ENCODE peak calls at places on chromosome X, in ten cellular contexts. One of them, this sample, is unnamed.

GRCh38 chrX:115889121-115889890 is 281.2 kb upstream of the AGTR2 start:
- DNase-seq in ovary: peak
- DNase-seq in tibial artery: no peak
- DNase-seq in AG04449: no peak
- DNase-seq in epithelial cell of esophagus: no peak
- DNase-seq in cardiac muscle cell: no peak
- DNase-seq in sigmoid colon: peak
- DNase-seq in fibroblast of pulmonary artery: no peak
- DNase-seq in thoracic aorta: no peak
- DNase-seq in breast epithelium: peak
- DNase-seq in this sample: no peak

GRCh38 chrX:107978707-107979307 is 3.4 kb downstream of the TEX13B start:
- DNase-seq in ovary: no peak
- DNase-seq in tibial artery: no peak
- DNase-seq in AG04449: no peak
- DNase-seq in epithelial cell of esophagus: peak
- DNase-seq in cardiac muscle cell: peak
- DNase-seq in sigmoid colon: no peak
- DNase-seq in fibroblast of pulmonary artery: peak
- DNase-seq in thoracic aorta: no peak
- DNase-seq in breast epithelium: no peak
- DNase-seq in this sample: peak

GRCh38 chrX:17007134-17007768 is 60.8 kb downstream of the REPS2 start:
- DNase-seq in ovary: no peak
- DNase-seq in tibial artery: no peak
- DNase-seq in AG04449: no peak
- DNase-seq in epithelial cell of esophagus: peak
- DNase-seq in cardiac muscle cell: peak
- DNase-seq in sigmoid colon: no peak
- DNase-seq in fibroblast of pulmonary artery: no peak
- DNase-seq in thoracic aorta: no peak
- DNase-seq in breast epithelium: no peak
- DNase-seq in this sample: no peak

GRCh38 chrX:69116077-69116476 is 49.2 kb downstream of the PJA1 start:
- DNase-seq in ovary: no peak
- DNase-seq in tibial artery: no peak
- DNase-seq in AG04449: no peak
- DNase-seq in epithelial cell of esophagus: peak
- DNase-seq in cardiac muscle cell: no peak
- DNase-seq in sigmoid colon: no peak
- DNase-seq in fibroblast of pulmonary artery: no peak
- DNase-seq in thoracic aorta: no peak
- DNase-seq in breast epithelium: peak
- DNase-seq in this sample: no peak

GRCh38 chrX:103704863-103705262 is 5.8 kb upstream of the TMEM31 start:
- DNase-seq in ovary: no peak
- DNase-seq in tibial artery: no peak
- DNase-seq in AG04449: no peak
- DNase-seq in epithelial cell of esophagus: no peak
- DNase-seq in cardiac muscle cell: no peak
- DNase-seq in sigmoid colon: no peak
- DNase-seq in fibroblast of pulmonary artery: no peak
- DNase-seq in thoracic aorta: no peak
- DNase-seq in breast epithelium: no peak
- DNase-seq in this sample: no peak

GRCh38 chrX:71298119-71298518 is 3.4 kb upstream of the ITGB1BP2 start:
- DNase-seq in ovary: no peak
- DNase-seq in tibial artery: no peak
- DNase-seq in AG04449: no peak
- DNase-seq in epithelial cell of esophagus: no peak
- DNase-seq in cardiac muscle cell: peak
- DNase-seq in sigmoid colon: no peak
- DNase-seq in fibroblast of pulmonary artery: peak
- DNase-seq in thoracic aorta: no peak
- DNase-seq in breast epithelium: no peak
- DNase-seq in this sample: no peak

GRCh38 chrX:133482345-133483041 is 67.2 kb upstream of the GPC4 start:
- DNase-seq in ovary: no peak
- DNase-seq in tibial artery: peak
- DNase-seq in AG04449: no peak
- DNase-seq in epithelial cell of esophagus: peak
- DNase-seq in cardiac muscle cell: peak
- DNase-seq in sigmoid colon: peak
- DNase-seq in fibroblast of pulmonary artery: no peak
- DNase-seq in thoracic aorta: no peak
- DNase-seq in breast epithelium: no peak
- DNase-seq in this sample: no peak

GRCh38 chrX:37824491-37825224 is 22.7 kb downstream of the DYNLT3 start:
- DNase-seq in ovary: no peak
- DNase-seq in tibial artery: no peak
- DNase-seq in AG04449: no peak
- DNase-seq in epithelial cell of esophagus: no peak
- DNase-seq in cardiac muscle cell: no peak
- DNase-seq in sigmoid colon: no peak
- DNase-seq in fibroblast of pulmonary artery: no peak
- DNase-seq in thoracic aorta: no peak
- DNase-seq in breast epithelium: no peak
- DNase-seq in this sample: no peak

GRCh38 chrX:9141496-9141895 is 107.6 kb upstream of the FAM9B start:
- DNase-seq in ovary: no peak
- DNase-seq in tibial artery: no peak
- DNase-seq in AG04449: no peak
- DNase-seq in epithelial cell of esophagus: peak
- DNase-seq in cardiac muscle cell: peak
- DNase-seq in sigmoid colon: no peak
- DNase-seq in fibroblast of pulmonary artery: peak
- DNase-seq in thoracic aorta: no peak
- DNase-seq in breast epithelium: no peak
- DNase-seq in this sample: no peak

GRCh38 chrX:45712067-45712466 is 511.4 kb upstream of the DIPK2B start:
- DNase-seq in ovary: no peak
- DNase-seq in tibial artery: no peak
- DNase-seq in AG04449: no peak
- DNase-seq in epithelial cell of esophagus: peak
- DNase-seq in cardiac muscle cell: peak
- DNase-seq in sigmoid colon: no peak
- DNase-seq in fibroblast of pulmonary artery: peak
- DNase-seq in thoracic aorta: no peak
- DNase-seq in breast epithelium: no peak
- DNase-seq in this sample: no peak

GRCh38 chrX:103250977-103251376 is 4.0 kb downstream of the TCEAL8 start:
- DNase-seq in ovary: no peak
- DNase-seq in tibial artery: no peak
- DNase-seq in AG04449: no peak
- DNase-seq in epithelial cell of esophagus: peak
- DNase-seq in cardiac muscle cell: no peak
- DNase-seq in sigmoid colon: no peak
- DNase-seq in fibroblast of pulmonary artery: no peak
- DNase-seq in thoracic aorta: no peak
- DNase-seq in breast epithelium: no peak
- DNase-seq in this sample: no peak

GRCh38 chrX:38066934-38067333 is 60.6 kb downstream of the SYTL5 start:
- DNase-seq in ovary: no peak
- DNase-seq in tibial artery: no peak
- DNase-seq in AG04449: no peak
- DNase-seq in epithelial cell of esophagus: peak
- DNase-seq in cardiac muscle cell: no peak
- DNase-seq in sigmoid colon: no peak
- DNase-seq in fibroblast of pulmonary artery: no peak
- DNase-seq in thoracic aorta: no peak
- DNase-seq in breast epithelium: no peak
- DNase-seq in this sample: no peak

GRCh38 chrX:10015711-10016515 is 48.8 kb downstream of the CLDN34 start:
- DNase-seq in ovary: peak
- DNase-seq in tibial artery: no peak
- DNase-seq in AG04449: no peak
- DNase-seq in epithelial cell of esophagus: no peak
- DNase-seq in cardiac muscle cell: peak
- DNase-seq in sigmoid colon: peak
- DNase-seq in fibroblast of pulmonary artery: peak
- DNase-seq in thoracic aorta: no peak
- DNase-seq in breast epithelium: peak
- DNase-seq in this sample: no peak

GRCh38 chrX:46686003-46686645 is 72.8 kb downstream of the SLC9A7 start:
- DNase-seq in ovary: no peak
- DNase-seq in tibial artery: peak
- DNase-seq in AG04449: no peak
- DNase-seq in epithelial cell of esophagus: peak
- DNase-seq in cardiac muscle cell: peak
- DNase-seq in sigmoid colon: no peak
- DNase-seq in fibroblast of pulmonary artery: peak
- DNase-seq in thoracic aorta: no peak
- DNase-seq in breast epithelium: no peak
- DNase-seq in this sample: no peak

GRCh38 chrX:71056857-71057256 is 11.3 kb downstream of the SNX12 start:
- DNase-seq in ovary: no peak
- DNase-seq in tibial artery: no peak
- DNase-seq in AG04449: no peak
- DNase-seq in epithelial cell of esophagus: no peak
- DNase-seq in cardiac muscle cell: peak
- DNase-seq in sigmoid colon: no peak
- DNase-seq in fibroblast of pulmonary artery: peak
- DNase-seq in thoracic aorta: no peak
- DNase-seq in breast epithelium: no peak
- DNase-seq in this sample: no peak

DNA sequence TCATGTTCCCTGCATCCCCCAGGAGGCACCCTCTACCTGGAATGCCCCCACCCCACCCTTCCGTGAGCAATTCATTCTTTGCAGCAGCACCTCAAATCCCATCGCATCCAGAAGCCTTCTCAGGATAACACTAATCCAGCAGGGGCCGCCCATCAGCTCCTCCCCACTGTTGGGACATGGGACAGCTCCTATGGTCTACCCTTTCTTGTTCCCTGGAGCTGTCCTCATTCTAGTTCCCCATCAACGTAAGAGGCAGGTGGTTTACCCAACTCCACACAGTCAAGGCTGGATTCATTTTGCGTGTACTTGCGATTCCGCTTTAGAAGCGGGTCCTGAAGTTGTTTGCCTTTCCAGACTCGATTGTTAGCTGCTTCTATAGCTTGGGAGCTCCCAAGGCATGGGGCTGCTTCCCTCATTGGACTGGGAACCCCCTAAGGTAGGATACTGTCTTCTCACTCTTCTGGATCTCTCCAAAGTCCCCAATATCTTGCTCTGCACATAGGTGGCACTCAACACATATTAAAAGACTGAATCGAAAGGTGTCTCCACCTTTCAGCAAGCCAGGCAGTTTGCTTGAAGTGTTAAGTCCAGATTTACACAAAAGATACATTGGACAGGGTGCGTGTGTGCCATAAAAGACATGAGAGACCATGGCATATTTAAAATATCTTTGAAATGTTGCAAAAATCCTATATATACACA is 942 bp upstream of the APLN start:
- DNase-seq in ovary: no peak
- DNase-seq in tibial artery: no peak
- DNase-seq in AG04449: no peak
- DNase-seq in epithelial cell of esophagus: peak
- DNase-seq in cardiac muscle cell: no peak
- DNase-seq in sigmoid colon: no peak
- DNase-seq in fibroblast of pulmonary artery: no peak
- DNase-seq in thoracic aorta: no peak
- DNase-seq in breast epithelium: peak
- DNase-seq in this sample: no peak
- H3K4me3 ChIP-seq in ovary: no peak
- H3K4me3 ChIP-seq in tibial artery: no peak
- H3K4me3 ChIP-seq in AG04449: no peak
- H3K4me3 ChIP-seq in epithelial cell of esophagus: no peak
- H3K4me3 ChIP-seq in cardiac muscle cell: no peak
- H3K4me3 ChIP-seq in sigmoid colon: no peak
- H3K4me3 ChIP-seq in fibroblast of pulmonary artery: no peak
- H3K4me3 ChIP-seq in thoracic aorta: no peak
- H3K4me3 ChIP-seq in breast epithelium: no peak
- H3K4me3 ChIP-seq in this sample: no peak

DNA sequence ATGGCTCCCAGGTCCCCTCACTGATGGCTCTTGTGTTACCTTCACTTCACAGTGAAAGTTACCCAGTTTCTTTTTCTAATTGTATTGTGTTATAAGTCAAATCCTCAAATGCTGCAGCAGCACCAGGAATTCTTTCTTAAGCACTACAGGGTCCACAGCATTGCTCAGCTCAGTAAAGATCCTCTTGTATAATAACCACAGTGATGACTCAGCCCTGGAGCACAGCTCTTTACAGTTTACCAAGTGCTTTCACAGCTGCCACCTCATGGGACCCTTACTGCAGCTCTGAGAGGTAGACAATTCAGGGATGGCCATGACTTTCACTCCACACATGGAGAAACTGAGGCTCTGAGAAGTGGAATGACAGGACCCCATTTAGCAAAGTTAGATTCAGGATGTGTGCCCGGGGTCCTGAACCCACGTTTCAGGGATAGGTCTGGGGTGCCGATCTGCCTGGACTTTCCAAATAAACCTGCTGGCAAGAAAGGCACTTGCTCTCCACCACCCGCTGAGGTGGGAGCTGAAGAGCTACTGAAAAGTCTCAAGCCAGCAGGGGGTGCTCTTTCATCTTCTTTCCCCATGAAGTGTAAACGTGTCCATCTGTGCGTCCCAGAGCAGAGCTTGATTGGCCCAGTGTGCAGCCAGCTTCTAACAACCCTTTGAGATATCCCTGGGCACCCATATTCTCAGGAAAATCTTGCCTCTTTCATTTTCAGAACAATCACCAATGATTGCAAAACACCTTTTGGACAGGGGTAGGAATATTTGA is 35.7 kb upstream of the GABRQ start:
- DNase-seq in ovary: no peak
- DNase-seq in tibial artery: no peak
- DNase-seq in AG04449: no peak
- DNase-seq in epithelial cell of esophagus: peak
- DNase-seq in cardiac muscle cell: no peak
- DNase-seq in sigmoid colon: no peak
- DNase-seq in fibroblast of pulmonary artery: no peak
- DNase-seq in thoracic aorta: no peak
- DNase-seq in breast epithelium: no peak
- DNase-seq in this sample: no peak
- TF ChIP-seq CTCF in ovary: no peak
- TF ChIP-seq CTCF in tibial artery: no peak
- TF ChIP-seq CTCF in AG04449: no peak
- TF ChIP-seq CTCF in epithelial cell of esophagus: no peak
- TF ChIP-seq CTCF in cardiac muscle cell: no peak
- TF ChIP-seq CTCF in sigmoid colon: no peak
- TF ChIP-seq CTCF in fibroblast of pulmonary artery: no peak
- TF ChIP-seq CTCF in thoracic aorta: no peak
- TF ChIP-seq CTCF in breast epithelium: no peak
- TF ChIP-seq CTCF in this sample: no peak

GRCh38 chrX:56790778-56791177 is 61.7 kb downstream of the NBDY start:
- DNase-seq in ovary: no peak
- DNase-seq in tibial artery: no peak
- DNase-seq in AG04449: no peak
- DNase-seq in epithelial cell of esophagus: no peak
- DNase-seq in cardiac muscle cell: no peak
- DNase-seq in sigmoid colon: peak
- DNase-seq in fibroblast of pulmonary artery: no peak
- DNase-seq in thoracic aorta: no peak
- DNase-seq in breast epithelium: no peak
- DNase-seq in this sample: no peak
- H3K4me3 ChIP-seq in ovary: no peak
- H3K4me3 ChIP-seq in tibial artery: no peak
- H3K4me3 ChIP-seq in AG04449: no peak
- H3K4me3 ChIP-seq in epithelial cell of esophagus: no peak
- H3K4me3 ChIP-seq in cardiac muscle cell: no peak
- H3K4me3 ChIP-seq in sigmoid colon: no peak
- H3K4me3 ChIP-seq in fibroblast of pulmonary artery: no peak
- H3K4me3 ChIP-seq in thoracic aorta: no peak
- H3K4me3 ChIP-seq in breast epithelium: no peak
- H3K4me3 ChIP-seq in this sample: no peak

GRCh38 chrX:96183843-96184242 is 500.8 kb upstream of the DIAPH2 start:
- DNase-seq in ovary: no peak
- DNase-seq in tibial artery: no peak
- DNase-seq in AG04449: no peak
- DNase-seq in epithelial cell of esophagus: no peak
- DNase-seq in cardiac muscle cell: peak
- DNase-seq in sigmoid colon: no peak
- DNase-seq in fibroblast of pulmonary artery: peak
- DNase-seq in thoracic aorta: no peak
- DNase-seq in breast epithelium: no peak
- DNase-seq in this sample: no peak
- TF ChIP-seq CTCF in ovary: no peak
- TF ChIP-seq CTCF in tibial artery: no peak
- TF ChIP-seq CTCF in AG04449: no peak
- TF ChIP-seq CTCF in epithelial cell of esophagus: peak
- TF ChIP-seq CTCF in cardiac muscle cell: peak
- TF ChIP-seq CTCF in sigmoid colon: no peak
- TF ChIP-seq CTCF in fibroblast of pulmonary artery: peak
- TF ChIP-seq CTCF in thoracic aorta: no peak
- TF ChIP-seq CTCF in breast epithelium: no peak
- TF ChIP-seq CTCF in this sample: no peak

This sample was measured in HFF-Myc.